ENCODE peak calls at places on chromosomes 1 and 21, in four cellular contexts. One of them, this sample, is unnamed.

GRCh38 chr1:2294033-2294640 is 66.0 kb downstream of the SKI start:
- DNase-seq in ovary: no peak
- DNase-seq in A549: no peak
- DNase-seq in tibial nerve: no peak
- DNase-seq in this sample: peak; percentile 71

GRCh38 chr1:41497056-41497440 is 12.6 kb upstream of the EDN2 start:
- DNase-seq in A549: no peak
- DNase-seq in ovary: no peak
- DNase-seq in tibial nerve: no peak
- DNase-seq in this sample: peak; percentile 77

GRCh38 chr1:37325509-37326437 is 148.6 kb upstream of the ZC3H12A start:
- DNase-seq in A549: no peak
- DNase-seq in ovary: no peak
- DNase-seq in tibial nerve: no peak
- DNase-seq in this sample: no peak

GRCh38 chr1:119779869-119780356 is 11.2 kb upstream of the HMGCS2 start:
- DNase-seq in A549: peak; percentile 3
- DNase-seq in ovary: peak; percentile 65
- DNase-seq in tibial nerve: peak; percentile 29
- DNase-seq in this sample: peak; percentile 55

GRCh38 chr1:203682401-203683383 is 56.1 kb downstream of the ATP2B4 start:
- DNase-seq in ovary: no peak
- DNase-seq in tibial nerve: no peak
- DNase-seq in A549: peak; percentile 36
- DNase-seq in this sample: no peak

GRCh38 chr21:41610042-41610839 is 102.3 kb upstream of the TMPRSS2 start:
- DNase-seq in tibial nerve: peak; percentile 71
- DNase-seq in A549: peak; percentile 48
- DNase-seq in ovary: peak; percentile 36
- DNase-seq in this sample: no peak

GRCh38 chr1:213296558-213296957 is 245.5 kb downstream of the RPS6KC1 start:
- DNase-seq in A549: no peak
- DNase-seq in ovary: no peak
- DNase-seq in tibial nerve: no peak
- DNase-seq in this sample: no peak

GRCh38 chr1:26044971-26045711 is 777 bp downstream of the SLC30A2 start:
- DNase-seq in tibial nerve: no peak
- DNase-seq in A549: no peak
- DNase-seq in ovary: no peak
- DNase-seq in this sample: no peak

GRCh38 chr1:24925082-24925779 is 4.8 kb downstream of the RUNX3 start:
- DNase-seq in tibial nerve: no peak
- DNase-seq in ovary: no peak
- DNase-seq in A549: no peak
- DNase-seq in this sample: no peak
- TF ChIP-seq EP300 in tibial nerve: no peak
- TF ChIP-seq EP300 in ovary: no peak
- TF ChIP-seq EP300 in A549: no peak
- TF ChIP-seq EP300 in this sample: no peak

DNA sequence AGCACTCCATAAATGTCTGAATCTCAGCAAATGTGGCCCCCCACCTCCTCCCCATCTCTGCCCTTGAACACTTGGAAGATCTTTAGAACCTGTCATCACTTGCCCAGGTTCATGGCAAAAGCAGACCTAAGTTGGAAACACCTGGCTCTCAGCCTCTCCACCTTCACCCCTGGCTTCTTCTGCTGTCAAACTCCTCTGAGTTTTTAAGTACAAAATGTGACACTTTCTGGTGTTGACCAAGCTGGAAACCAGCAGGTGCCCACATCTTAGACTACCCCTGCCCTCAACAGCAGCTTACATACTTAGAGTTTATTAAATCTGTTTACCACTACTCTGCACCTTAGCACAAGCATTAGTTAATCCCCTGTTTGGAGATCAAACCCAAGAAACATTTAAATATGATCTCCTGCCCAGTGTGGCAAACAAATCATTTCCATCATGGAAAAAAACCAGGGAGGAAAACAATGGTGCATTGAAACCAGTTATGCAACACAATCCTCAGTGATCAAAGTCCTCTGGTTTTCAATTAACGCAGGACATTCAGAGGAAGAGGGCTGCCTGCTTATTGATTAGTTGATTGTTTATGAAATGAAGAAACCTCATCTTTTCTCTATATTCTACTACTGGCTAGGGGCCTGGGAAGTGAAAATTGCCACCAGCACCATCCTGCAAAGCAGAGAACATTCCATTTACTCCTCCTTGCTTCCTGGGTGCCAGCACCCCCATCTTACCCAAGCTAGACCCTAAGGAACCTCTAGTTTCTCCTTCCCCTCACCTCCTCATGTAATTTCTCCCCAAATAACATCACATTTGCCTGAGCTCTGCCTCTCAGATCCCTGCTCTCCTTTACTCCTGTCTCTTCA is 139.4 kb upstream of the RAB4A start:
- DNase-seq in A549: no peak
- DNase-seq in ovary: no peak
- DNase-seq in tibial nerve: no peak
- DNase-seq in this sample: no peak
- H3K4me1 ChIP-seq in A549: peaks cover 7% of the 10 kb centered on the region
- H3K4me1 ChIP-seq in ovary: no peaks in the 10 kb centered on the region
- H3K4me1 ChIP-seq in tibial nerve: no peaks in the 10 kb centered on the region
- H3K4me1 ChIP-seq in this sample: peaks cover 10% of the 10 kb centered on the region

DNA sequence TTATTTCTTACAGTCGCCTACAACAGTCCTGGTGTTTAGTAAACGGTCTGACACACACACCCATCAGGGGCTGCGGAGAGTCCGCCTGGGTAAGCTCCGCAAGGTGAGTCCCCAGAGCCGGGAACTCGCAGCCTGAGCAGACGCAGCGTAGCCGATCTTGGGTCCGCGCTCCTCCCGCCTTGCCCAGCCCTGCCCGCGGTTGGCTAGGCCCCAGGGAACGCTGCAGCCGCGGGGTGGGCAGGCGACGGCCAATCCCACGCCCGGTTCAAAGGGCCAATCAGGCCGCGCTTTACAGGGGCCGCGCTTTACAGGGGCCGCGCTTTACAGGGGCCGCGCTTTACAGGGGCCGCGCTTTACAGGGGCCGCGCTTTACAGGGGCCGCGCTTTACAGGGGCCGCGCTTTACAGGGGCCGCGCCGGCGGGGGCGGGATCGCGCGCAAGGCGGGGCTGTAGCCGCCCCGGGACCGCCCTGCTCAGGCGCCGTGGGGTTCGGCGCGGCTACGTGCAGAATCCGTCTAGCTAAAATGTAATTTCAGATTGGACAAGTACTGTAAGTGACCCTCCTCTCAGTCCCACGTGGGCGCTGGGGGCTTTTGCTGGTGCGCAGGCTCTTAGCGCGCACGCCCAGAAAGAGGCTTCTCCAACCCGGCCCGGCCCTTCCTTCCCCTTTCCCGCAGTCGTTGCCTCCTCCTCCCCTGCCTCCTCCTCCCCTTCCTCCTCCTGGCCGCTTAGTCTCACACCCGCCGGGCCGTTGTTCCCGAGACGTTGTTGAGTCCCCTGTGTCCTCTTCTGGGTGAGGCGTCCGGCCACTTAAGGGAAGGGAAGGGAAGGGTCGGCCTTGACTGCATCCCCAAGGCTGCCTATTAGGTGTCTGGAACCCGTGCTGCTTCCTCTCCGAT is at the start of gene FGGY:
- DNase-seq in ovary: peak; percentile 96
- DNase-seq in A549: peak; percentile 96
- DNase-seq in tibial nerve: peak; percentile 94
- DNase-seq in this sample: peak; percentile 98
- TF ChIP-seq EP300 in ovary: peak; percentile 41
- TF ChIP-seq EP300 in A549: no peak
- TF ChIP-seq EP300 in tibial nerve: no peak
- TF ChIP-seq EP300 in this sample: peak; percentile 64

DNA sequence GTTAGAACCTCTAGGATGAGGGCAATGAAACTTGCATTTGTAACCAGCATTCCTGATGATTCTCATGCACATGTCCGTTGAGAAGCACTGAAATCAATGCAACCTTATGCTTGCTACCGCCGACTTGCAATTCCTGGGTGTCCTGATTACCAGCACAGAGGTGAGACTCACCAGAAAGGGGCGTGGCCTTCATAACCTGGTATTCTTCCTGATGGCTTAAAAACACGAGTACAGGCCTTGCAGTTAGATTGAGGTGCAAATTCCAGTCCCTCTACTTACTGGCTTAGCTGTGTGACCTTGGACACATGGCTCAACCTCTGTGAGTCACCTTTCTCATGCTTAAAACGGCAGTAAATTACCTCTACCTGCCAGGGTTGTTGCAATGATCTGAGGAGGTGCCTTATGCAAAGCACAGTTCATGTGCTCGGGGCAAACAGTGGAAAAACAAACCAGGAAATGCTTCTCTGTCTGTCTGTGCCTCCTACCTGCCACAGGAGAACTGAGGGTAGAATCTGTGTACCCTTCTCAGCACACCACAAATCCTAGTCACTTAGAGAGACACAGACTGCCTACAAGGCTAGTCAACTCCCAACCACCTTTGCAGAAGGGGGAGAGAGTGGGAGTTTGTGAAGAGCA is 39.1 kb upstream of the ECE1 start:
- DNase-seq in ovary: peak; percentile 16
- DNase-seq in A549: no peak
- DNase-seq in tibial nerve: no peak
- DNase-seq in this sample: no peak
- H3K4me1 ChIP-seq in ovary: peaks cover 53% of the 10 kb centered on the region
- H3K4me1 ChIP-seq in A549: peaks cover 82% of the 10 kb centered on the region
- H3K4me1 ChIP-seq in tibial nerve: no peaks in the 10 kb centered on the region
- H3K4me1 ChIP-seq in this sample: peaks cover 78% of the 10 kb centered on the region

GRCh38 chr1:82562448-82562847 is 761.7 kb downstream of the ADGRL2 start:
- DNase-seq in tibial nerve: no peak
- DNase-seq in ovary: no peak
- DNase-seq in A549: no peak
- DNase-seq in this sample: no peak
- TF ChIP-seq EP300 in tibial nerve: no peak
- TF ChIP-seq EP300 in ovary: no peak
- TF ChIP-seq EP300 in A549: no peak
- TF ChIP-seq EP300 in this sample: no peak

GRCh38 chr1:23101101-23101827 is 67.4 kb downstream of the LUZP1 start:
- DNase-seq in tibial nerve: no peak
- DNase-seq in ovary: no peak
- DNase-seq in A549: peak; percentile 61
- DNase-seq in this sample: no peak

GRCh38 chr1:23101891-23102688 is 66.6 kb downstream of the LUZP1 start:
- DNase-seq in A549: no peak
- DNase-seq in tibial nerve: no peak
- DNase-seq in ovary: no peak
- DNase-seq in this sample: no peak

GRCh38 chr1:23099171-23099536 is 69.5 kb downstream of the LUZP1 start:
- DNase-seq in ovary: no peak
- DNase-seq in tibial nerve: no peak
- DNase-seq in A549: no peak
- DNase-seq in this sample: no peak

GRCh38 chr1:23100074-23100748 is 68.4 kb downstream of the LUZP1 start:
- DNase-seq in ovary: peak; percentile 43
- DNase-seq in tibial nerve: peak; percentile 70
- DNase-seq in A549: peak; percentile 68
- DNase-seq in this sample: no peak

GRCh38 chr1:23103001-23103879 is 65.4 kb downstream of the LUZP1 start:
- DNase-seq in A549: peak; percentile 41
- DNase-seq in tibial nerve: no peak
- DNase-seq in ovary: no peak
- DNase-seq in this sample: no peak
- H3K4me1 ChIP-seq in A549: peaks cover 53% of the 10 kb centered on the region
- H3K4me1 ChIP-seq in tibial nerve: no peaks in the 10 kb centered on the region
- H3K4me1 ChIP-seq in ovary: peaks cover 14% of the 10 kb centered on the region
- H3K4me1 ChIP-seq in this sample: peaks cover 48% of the 10 kb centered on the region

DNA sequence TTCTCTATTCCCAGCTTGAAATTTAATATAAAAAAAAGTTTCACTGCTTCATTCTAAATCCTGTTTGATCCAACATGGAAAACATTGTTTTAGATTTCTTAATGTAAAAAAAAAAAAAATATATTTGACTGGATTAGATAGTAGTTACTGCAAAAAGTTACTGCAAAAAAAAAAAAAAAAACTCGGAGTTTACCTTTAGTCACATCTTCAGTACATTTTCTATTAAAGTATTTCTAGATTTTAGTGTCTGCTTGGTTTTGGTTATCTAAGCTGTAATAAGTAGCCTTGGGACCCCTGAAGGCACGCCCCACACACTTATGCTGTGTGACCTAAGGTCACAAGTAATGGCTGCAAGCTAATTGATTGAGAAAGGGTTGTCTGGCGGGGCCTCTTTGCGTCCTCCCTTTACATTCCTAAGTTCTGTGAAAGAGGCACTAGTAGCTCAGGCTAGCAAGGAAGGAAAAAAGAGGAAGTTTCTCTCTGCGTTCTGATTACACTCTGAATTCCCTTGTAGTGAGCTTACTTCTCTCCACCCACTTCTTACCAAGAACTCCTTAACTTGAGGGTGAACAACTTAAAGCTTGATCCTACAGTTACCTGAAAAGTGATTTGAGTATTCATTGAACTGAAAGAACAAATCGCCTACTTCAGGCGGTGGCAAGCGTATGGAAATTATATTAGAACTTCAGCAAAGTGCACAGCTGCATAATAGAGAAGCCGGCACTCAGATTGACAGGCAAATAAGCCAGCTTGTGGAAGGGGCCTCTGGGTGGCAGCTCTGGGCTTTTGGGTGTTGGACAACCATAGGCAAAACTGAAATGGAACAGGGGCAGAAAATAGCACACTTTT is 464.2 kb downstream of the USP25 start:
- DNase-seq in A549: peak; percentile 81
- DNase-seq in tibial nerve: peak; percentile 70
- DNase-seq in ovary: peak; percentile 67
- DNase-seq in this sample: no peak
- TF ChIP-seq EP300 in A549: no peak
- TF ChIP-seq EP300 in tibial nerve: no peak
- TF ChIP-seq EP300 in ovary: no peak
- TF ChIP-seq EP300 in this sample: no peak

DNA sequence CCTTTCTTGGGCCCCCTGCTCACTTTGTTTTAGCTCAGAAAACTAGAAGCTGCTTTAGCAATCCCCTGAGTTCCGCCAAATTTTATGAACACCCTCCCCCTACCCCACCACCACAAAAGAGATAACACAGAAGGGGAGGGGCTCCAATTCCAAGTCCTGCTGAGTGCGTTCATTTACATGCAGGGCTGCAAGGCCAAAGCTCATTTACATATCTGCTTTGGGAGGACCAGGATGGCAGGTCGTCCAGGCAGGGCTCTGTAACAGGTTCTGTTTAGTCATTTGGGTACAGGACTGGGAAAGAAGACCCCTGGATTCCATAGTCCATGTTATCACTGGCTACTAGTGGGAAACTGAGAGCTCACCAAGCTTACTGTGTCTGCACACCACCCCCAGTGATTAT is 35.9 kb upstream of the KIF21B start:
- DNase-seq in ovary: no peak
- DNase-seq in A549: no peak
- DNase-seq in tibial nerve: no peak
- DNase-seq in this sample: no peak
- H3K4me1 ChIP-seq in ovary: peaks cover 10% of the 10 kb centered on the region
- H3K4me1 ChIP-seq in A549: peaks cover 4% of the 10 kb centered on the region
- H3K4me1 ChIP-seq in tibial nerve: no peaks in the 10 kb centered on the region
- H3K4me1 ChIP-seq in this sample: no peaks in the 10 kb centered on the region

GRCh38 chr1:53951697-53952096 is 5.5 kb downstream of the LRRC42 start:
- DNase-seq in ovary: no peak
- DNase-seq in A549: no peak
- DNase-seq in tibial nerve: no peak
- DNase-seq in this sample: no peak
- TF ChIP-seq EP300 in ovary: no peak
- TF ChIP-seq EP300 in A549: no peak
- TF ChIP-seq EP300 in tibial nerve: no peak
- TF ChIP-seq EP300 in this sample: no peak

This sample was measured in upper lobe of left lung.